ENCODE peak calls at places on chromosomes 13 and 19, in seven cellular contexts. O is EH; L is BJ; T is fibroblast of lung; B is stimulated activated CD4-positive, alpha-beta T cell treated with anti-CD3 and anti-CD28 coated beads, Interleukin-12 subunit alpha, Interleukin-12 subunit beta, amount 100 ng/mL, for 24 hours; D is activated T-cell treated with anti-CD3 and anti-CD28 coated beads for 1 hour; V is upper lobe of left lung. J is an unnamed sample.

GRCh38 chr13:31909889-31910551 is 121.6 kb upstream of the FRY start:
- DNase-seq in D (peak; percentile 44), V (no peak), B (peak; percentile 20), T (peak; percentile 41), O (peak; percentile 76), L (no peak), J (peak; percentile 61)

GRCh38 chr13:113948034-113948742 is 25.7 kb downstream of the C13orf46 start:
- DNase-seq in D (no peak), V (no peak), O (no peak), B (no peak), T (no peak), L (no peak), J (no peak)

GRCh38 chr19:45117167-45117594 is 24.2 kb downstream of the PPP1R37 start:
- DNase-seq in L (no peak), V (no peak), B (peak; percentile 59), T (peak; percentile 58), O (no peak), D (no peak), J (no peak)

GRCh38 chr19:39430675-39431593 is 4.8 kb downstream of the RPS16 start:
- DNase-seq in V (no peak), O (peak; percentile 81), B (peak; percentile 47), T (peak; percentile 99), L (no peak), D (no peak), J (no peak)

GRCh38 chr19:2578911-2579677 is 103.2 kb downstream of the GADD45B start:
- DNase-seq in V (peak; percentile 96), D (peak; percentile 49), B (peak; percentile 53), L (peak; percentile 65), T (peak; percentile 91), O (peak; percentile 94), J (peak; percentile 80)

GRCh38 chr13:113407531-113408393 is 43.8 kb upstream of the GRTP1 start:
- DNase-seq in T (no peak), L (no peak), D (no peak), O (no peak), V (peak; percentile 73), B (no peak), J (no peak)

GRCh38 chr19:44552324-44552723 is 22.8 kb upstream of the CEACAM20 start:
- DNase-seq in D (no peak), L (no peak), T (no peak), V (no peak), O (peak; percentile 45), B (peak; percentile 51), J (no peak)

GRCh38 chr13:111531505-111531904 is 211.1 kb downstream of the TEX29 start:
- DNase-seq in D (no peak), B (no peak), O (no peak), L (no peak), T (no peak), V (no peak), J (peak; percentile 0)

GRCh38 chr19:46786236-46787039 is 2.0 kb downstream of the SLC1A5 start:
- DNase-seq in B (peak; percentile 80), L (peak; percentile 67), T (peak; percentile 77), O (peak; percentile 91), D (peak; percentile 67), V (peak; percentile 78), J (peak; percentile 90)

GRCh38 chr13:43852923-43853404 is 26.6 kb downstream of the CCDC122 start:
- DNase-seq in D (no peak), B (no peak), T (no peak), L (no peak), O (no peak), V (no peak), J (no peak)

GRCh38 chr13:46181799-46182490 is at the start of gene LCP1:
- DNase-seq in T (no peak), L (no peak), V (no peak), D (peak; percentile 55), B (peak; percentile 68), O (no peak), J (no peak)

GRCh38 chr13:110345266-110345665 is 38.2 kb downstream of the COL4A2 start:
- DNase-seq in T (no peak), O (no peak), B (no peak), D (no peak), L (no peak), V (no peak), J (no peak)

GRCh38 chr13:56166864-56167263 is 973.9 kb upstream of the PRR20A start:
- DNase-seq in V (no peak), T (no peak), B (no peak), O (no peak), L (no peak), D (no peak), J (no peak)

GRCh38 chr13:46648166-46648607 is 95.2 kb downstream of the LRCH1 start:
- DNase-seq in V (no peak), T (no peak), B (no peak), O (peak; percentile 29), D (no peak), L (no peak), J (no peak)

GRCh38 chr13:30698488-30699005 is 36.8 kb upstream of the ALOX5AP start:
- DNase-seq in B (no peak), L (no peak), T (no peak), V (peak; percentile 33), D (no peak), O (no peak), J (no peak)

GRCh38 chr13:110993788-110994187 is 78.9 kb upstream of the ANKRD10 start:
- DNase-seq in T (no peak), O (no peak), B (no peak), D (no peak), V (no peak), L (no peak), J (no peak)

GRCh38 chr19:40163541-40164129 is 27.6 kb upstream of the MAP3K10 start:
- DNase-seq in O (no peak), T (no peak), D (no peak), L (no peak), B (no peak), V (no peak), J (no peak)

GRCh38 chr13:107367258-107367657 is 799.3 kb upstream of the ARGLU1 start:
- DNase-seq in O (no peak), L (no peak), D (no peak), V (peak; percentile 7), T (peak; percentile 48), B (no peak), J (no peak)

GRCh38 chr19:5677597-5677996 is 2.7 kb downstream of the MICOS13 start:
- DNase-seq in V (peak; percentile 47), D (no peak), T (no peak), B (no peak), O (no peak), L (no peak), J (no peak)

GRCh38 chr13:74770361-74770760 is 636.2 kb upstream of the KLF12 start:
- DNase-seq in T (peak; percentile 94), D (no peak), L (peak; percentile 88), B (no peak), V (no peak), O (peak; percentile 93), J (peak; percentile 78)

GRCh38 chr19:2391118-2391725 is 31.2 kb downstream of the TMPRSS9 start:
- DNase-seq in D (no peak), O (peak; percentile 73), B (peak; percentile 4), T (peak; percentile 61), L (no peak), V (no peak), J (peak; percentile 53)

GRCh38 chr13:94344126-94344863 is 135.2 kb downstream of the DCT start:
- DNase-seq in L (no peak), D (no peak), B (no peak), T (peak; percentile 54), V (no peak), O (peak; percentile 73), J (no peak)